ENCODE peak calls at places on chromosome 21, in six cellular contexts. M, N, O, Z, R and X are unnamed samples.

GRCh38 chr21:16863541-16863940 is 649.3 kb upstream of the CXADR start:
- DNase-seq in O (no peak), M (no peak), R (no peak), N (no peak), Z (no peak), X (no peak)

GRCh38 chr21:29523646-29524045 is 224.9 kb downstream of the BACH1 start:
- DNase-seq in O (no peak), M (no peak), N (no peak), R (no peak), Z (no peak), X (no peak)

GRCh38 chr21:39867198-39867650 is at the start of gene PCP4:
- DNase-seq in O (peak), M (peak), Z (peak), N (no peak), R (no peak), X (peak)

GRCh38 chr21:19853709-19854575 is 1144.3 kb upstream of the NCAM2 start:
- DNase-seq in O (no peak), M (peak), N (no peak), R (no peak), Z (peak), X (no peak)

GRCh38 chr21:26148071-26148470 is 22.5 kb downstream of the APP start:
- DNase-seq in M (no peak), Z (no peak), R (no peak), O (no peak), N (no peak), X (no peak)

GRCh38 chr21:37266515-37267221 is 466 bp downstream of the VPS26C start:
- DNase-seq in Z (no peak), N (no peak), O (peak), M (peak), R (no peak), X (no peak)

GRCh38 chr21:30168086-30168485 is 1.5 kb upstream of the CLDN17 start:
- DNase-seq in Z (no peak), N (no peak), M (no peak), R (no peak), O (no peak), X (no peak)

GRCh38 chr21:38139380-38140168 is 117.2 kb upstream of the KCNJ15 start:
- DNase-seq in N (no peak), O (no peak), M (no peak), R (no peak), Z (no peak), X (peak)

GRCh38 chr21:43654806-43655489 is 4.3 kb downstream of the HSF2BP start:
- DNase-seq in N (no peak), R (no peak), O (no peak), Z (no peak), M (no peak), X (no peak)

GRCh38 chr21:43370091-43370658 is 56.8 kb downstream of the SIK1 start:
- DNase-seq in R (no peak), Z (no peak), N (no peak), M (no peak), O (no peak), X (no peak)

GRCh38 chr21:32347887-32348450 is 44.8 kb downstream of the URB1 start:
- DNase-seq in Z (no peak), N (no peak), R (no peak), M (no peak), O (no peak), X (no peak)

GRCh38 chr21:43315244-43316137 is 111.4 kb downstream of the SIK1 start:
- DNase-seq in N (no peak), O (no peak), M (peak), Z (no peak), R (no peak), X (no peak)

GRCh38 chr21:39518055-39518844 is 66.5 kb downstream of the SH3BGR start:
- DNase-seq in Z (peak), O (no peak), M (peak), N (no peak), R (peak), X (peak)

GRCh38 chr21:37531402-37532042 is 164.9 kb downstream of the DYRK1A start:
- DNase-seq in N (peak), R (no peak), O (no peak), M (peak), Z (no peak), X (peak)

GRCh38 chr21:22691643-22692042 is 1693.4 kb downstream of the NCAM2 start:
- DNase-seq in O (no peak), Z (no peak), N (no peak), M (no peak), R (no peak), X (no peak)

GRCh38 chr21:29657228-29657989 is 282.4 kb downstream of the GRIK1 start:
- DNase-seq in N (no peak), O (no peak), R (no peak), M (no peak), Z (no peak), X (no peak)

GRCh38 chr21:37863842-37864241 is 52.4 kb downstream of the KCNJ6 start:
- DNase-seq in M (no peak), R (no peak), N (no peak), O (no peak), Z (peak), X (no peak)

GRCh38 chr21:33075596-33076195 is 5.8 kb downstream of the OLIG1 start:
- DNase-seq in R (no peak), Z (no peak), M (no peak), O (no peak), N (no peak), X (no peak)

DNA sequence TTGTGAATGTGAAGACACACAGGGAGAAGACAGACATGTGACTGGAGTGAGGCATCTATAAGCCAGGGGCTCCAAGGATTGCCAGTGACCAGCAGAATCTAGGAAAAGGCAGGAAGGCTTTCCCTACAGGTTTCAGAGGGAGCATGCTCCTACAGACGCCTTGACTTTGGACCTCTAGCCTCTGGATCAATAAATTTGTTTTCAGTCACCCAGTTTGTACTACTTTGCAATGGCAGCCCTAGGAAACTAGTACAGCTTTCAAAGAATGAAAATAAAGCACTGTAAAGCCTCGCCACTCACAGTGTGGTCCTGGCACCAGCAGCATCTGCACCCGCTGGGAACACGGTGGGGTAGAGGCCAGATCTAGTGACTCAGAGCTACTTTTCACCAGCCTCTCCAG is 510.0 kb downstream of the LTN1 start:
- DNase-seq in Z (no peak), N (no peak), M (no peak), O (no peak), R (no peak), X (no peak)
- H3K4me3 ChIP-seq in Z (no peak), N (no peak), M (no peak), O (no peak), R (no peak), X (no peak)

DNA sequence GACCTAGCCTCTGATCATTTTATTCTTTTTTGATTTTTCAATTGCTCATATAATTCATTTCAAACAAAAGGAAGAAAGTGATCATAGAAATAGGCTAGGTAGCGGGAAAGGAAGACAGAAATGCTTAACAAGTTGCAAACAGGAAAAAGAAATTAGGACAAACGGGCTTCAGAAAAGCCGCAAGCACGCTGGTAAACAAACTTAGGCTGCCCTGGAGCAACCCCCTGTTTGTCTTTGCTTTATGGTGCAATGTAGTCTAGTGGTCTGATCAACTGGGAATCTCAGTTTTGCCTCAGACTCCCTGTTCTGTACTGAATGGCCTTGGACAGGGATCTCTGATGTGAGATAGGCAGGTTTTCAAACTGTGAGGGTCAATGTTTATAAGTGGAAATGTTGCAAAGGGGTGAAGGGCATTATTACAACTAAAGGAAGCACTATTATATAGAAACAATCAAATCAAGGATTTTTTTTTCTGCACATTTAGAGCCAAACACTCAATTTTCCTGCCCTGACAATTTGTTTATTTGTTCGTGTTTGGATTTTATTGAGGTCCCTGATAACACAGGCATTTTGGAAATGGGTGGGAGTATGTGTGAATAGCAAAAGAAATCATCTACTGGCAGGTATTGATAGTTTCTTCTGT is 146.8 kb upstream of the NRIP1 start:
- DNase-seq in Z (no peak), N (no peak), O (no peak), R (no peak), M (no peak), X (no peak)
- TF ChIP-seq CTCF in Z (no peak), N (no peak), O (no peak), R (no peak), M (no peak), X (no peak)

GRCh38 chr21:44810829-44811228 is 7.0 kb downstream of the SUMO3 start:
- DNase-seq in M (no peak), Z (no peak), N (no peak), O (no peak), R (no peak), X (no peak)
- H3K4me3 ChIP-seq in M (no peak), Z (no peak), N (no peak), O (no peak), R (no peak), X (no peak)

GRCh38 chr21:46402421-46402820 is 56.3 kb upstream of the DIP2A start:
- DNase-seq in R (no peak), Z (no peak), N (no peak), O (no peak), M (no peak), X (no peak)
- TF ChIP-seq CTCF in R (no peak), Z (no peak), N (no peak), O (no peak), M (no peak), X (no peak)

GRCh38 chr21:36255650-36256047 is 64.3 kb upstream of the MORC3 start:
- DNase-seq in R (no peak), N (no peak), Z (peak), O (no peak), M (no peak), X (no peak)
- H3K4me3 ChIP-seq in R (no peak), N (no peak), Z (peak), O (no peak), M (no peak), X (no peak)

GRCh38 chr21:42231761-42232160 is 12.8 kb downstream of the ABCG1 start:
- DNase-seq in N (no peak), M (no peak), R (no peak), O (peak), Z (no peak), X (no peak)

GRCh38 chr21:42234464-42235241 is 15.7 kb downstream of the ABCG1 start:
- DNase-seq in M (peak), O (peak), R (peak), Z (peak), N (no peak), X (peak)

GRCh38 chr21:42234026-42234425 is 15.1 kb downstream of the ABCG1 start:
- DNase-seq in O (no peak), Z (no peak), M (no peak), R (no peak), N (no peak), X (no peak)

GRCh38 chr21:42232176-42232825 is 13.4 kb downstream of the ABCG1 start:
- DNase-seq in Z (peak), N (no peak), M (no peak), O (peak), R (no peak), X (no peak)

GRCh38 chr21:42233067-42233981 is 14.4 kb downstream of the ABCG1 start:
- DNase-seq in R (peak), Z (peak), M (peak), O (peak), N (peak), X (peak)
- TF ChIP-seq CTCF in R (no peak), Z (peak), M (no peak), O (peak), N (no peak), X (no peak)